ENCODE peak calls at places on chromosomes 6 and 20, in six cellular contexts. A, M, X, O, L and P are unnamed samples.

GRCh38 chr20:63054695-63055240 is 48.0 kb upstream of the BHLHE23 start:
- DNase-seq in A (no peak), M (peak; percentile 13), X (no peak), O (no peak), L (no peak), P (no peak)

GRCh38 chr6:163564536-163564935 is 150.0 kb downstream of the QKI start:
- DNase-seq in A (no peak), M (no peak), X (no peak), O (no peak), L (no peak), P (no peak)

GRCh38 chr20:4443016-4443415 is 278.7 kb upstream of the PRND start:
- DNase-seq in A (no peak), M (no peak), X (no peak), O (no peak), L (no peak), P (no peak)

GRCh38 chr20:57089701-57090144 is 176.7 kb downstream of the BMP7 start:
- DNase-seq in A (peak; percentile 77), M (no peak), X (peak; percentile 29), O (peak; percentile 50), L (no peak), P (peak; percentile 83)

GRCh38 chr20:25058051-25058796 is at the start of gene ACSS1:
- DNase-seq in A (peak; percentile 66), M (peak; percentile 61), X (peak; percentile 27), O (peak; percentile 21), L (no peak), P (peak; percentile 69)

GRCh38 chr6:25968769-25969168 is 6.2 kb downstream of the TRIM38 start:
- DNase-seq in A (no peak), M (no peak), X (peak; percentile 27), O (no peak), L (no peak), P (no peak)

GRCh38 chr20:46933150-46933549 is 38.5 kb downstream of the EYA2 start:
- DNase-seq in A (no peak), M (no peak), X (no peak), O (no peak), L (no peak), P (no peak)

GRCh38 chr6:46691052-46691451 is 3.4 kb downstream of the TDRD6 start:
- DNase-seq in A (no peak), M (no peak), X (no peak), O (no peak), L (no peak), P (no peak)

GRCh38 chr6:25359891-25360290 is 80.7 kb downstream of the CARMIL1 start:
- DNase-seq in A (no peak), M (no peak), X (no peak), O (no peak), L (no peak), P (no peak)

GRCh38 chr20:21512634-21513180 is 1.2 kb downstream of the NKX2-2 start:
- DNase-seq in A (no peak), M (no peak), X (no peak), O (no peak), L (no peak), P (no peak)

GRCh38 chr6:161618816-161619454 is 345.1 kb upstream of the AGPAT4 start:
- DNase-seq in A (no peak), M (no peak), X (peak; percentile 78), O (peak; percentile 84), L (no peak), P (no peak)

GRCh38 chr20:7650081-7650480 is 290.2 kb downstream of the HAO1 start:
- DNase-seq in A (no peak), M (no peak), X (no peak), O (no peak), L (no peak), P (no peak)

GRCh38 chr6:4872841-4873240 is 96.6 kb downstream of the CDYL start:
- DNase-seq in A (no peak), M (no peak), X (peak; percentile 52), O (no peak), L (no peak), P (no peak)

GRCh38 chr6:121612916-121613315 is 177.5 kb downstream of the GJA1 start:
- DNase-seq in A (no peak), M (no peak), X (no peak), O (no peak), L (no peak), P (no peak)

GRCh38 chr6:11393713-11394627 is 143.6 kb upstream of the TMEM170B start:
- DNase-seq in A (no peak), M (no peak), X (peak; percentile 83), O (peak; percentile 51), L (no peak), P (no peak)

GRCh38 chr6:39786636-39787035 is 5.5 kb upstream of the DAAM2 start:
- DNase-seq in A (no peak), M (no peak), X (no peak), O (no peak), L (no peak), P (no peak)

GRCh38 chr6:165791306-165791705 is 128.3 kb upstream of the PDE10A start:
- DNase-seq in A (no peak), M (no peak), X (no peak), O (no peak), L (no peak), P (no peak)

GRCh38 chr6:82906951-82907350 is 158.7 kb downstream of the UBE3D start:
- DNase-seq in A (no peak), M (no peak), X (peak; percentile 85), O (no peak), L (peak; percentile 45), P (no peak)

GRCh38 chr6:88953550-88954386 is 9.7 kb downstream of the RNGTT start:
- DNase-seq in A (no peak), M (no peak), X (no peak), O (no peak), L (no peak), P (no peak)

GRCh38 chr6:28393912-28394662 is 5.5 kb downstream of the ZSCAN12 start:
- DNase-seq in A (no peak), M (no peak), X (no peak), O (no peak), L (no peak), P (no peak)

GRCh38 chr6:40307712-40308111 is 279.5 kb downstream of the LRFN2 start:
- DNase-seq in A (no peak), M (no peak), X (no peak), O (no peak), L (no peak), P (no peak)

GRCh38 chr6:17714177-17714576 is 7.5 kb upstream of the NUP153 start:
- DNase-seq in A (no peak), M (no peak), X (peak; percentile 29), O (no peak), L (no peak), P (no peak)

GRCh38 chr6:21856844-21857243 is 263.3 kb downstream of the SOX4 start:
- DNase-seq in A (no peak), M (no peak), X (peak; percentile 63), O (peak; percentile 60), L (no peak), P (no peak)

GRCh38 chr20:57835462-57836455 is 125.9 kb upstream of the PMEPA1 start:
- DNase-seq in A (no peak), M (no peak), X (no peak), O (no peak), L (no peak), P (no peak)

GRCh38 chr20:57670288-57671071 is 39.3 kb downstream of the PMEPA1 start:
- DNase-seq in A (no peak), M (no peak), X (no peak), O (no peak), L (no peak), P (no peak)

GRCh38 chr6:82555801-82556200 is 192.2 kb downstream of the TPBG start:
- DNase-seq in A (no peak), M (no peak), X (peak; percentile 61), O (no peak), L (no peak), P (no peak)

GRCh38 chr6:131787955-131788712 is 19.7 kb upstream of the ENPP1 start:
- DNase-seq in A (no peak), M (no peak), X (peak; percentile 48), O (no peak), L (no peak), P (no peak)

GRCh38 chr6:103983000-103983399 is 876.7 kb downstream of the HACE1 start:
- DNase-seq in A (no peak), M (no peak), X (no peak), O (no peak), L (no peak), P (no peak)

GRCh38 chr6:11202513-11203305 is 29.8 kb downstream of the NEDD9 start:
- DNase-seq in A (no peak), M (no peak), X (no peak), O (no peak), L (no peak), P (no peak)

GRCh38 chr6:166341915-166342292 is 441 bp downstream of the SFT2D1 start:
- DNase-seq in A (peak; percentile 22), M (no peak), X (peak; percentile 23), O (no peak), L (no peak), P (no peak)

GRCh38 chr6:138824482-138825134 is 28.7 kb downstream of the ECT2L start:
- DNase-seq in A (peak; percentile 4), M (no peak), X (peak; percentile 20), O (peak; percentile 35), L (no peak), P (peak; percentile 14)

GRCh38 chr6:37709932-37710565 is 12.4 kb upstream of the MDGA1 start:
- DNase-seq in A (no peak), M (no peak), X (no peak), O (no peak), L (no peak), P (no peak)

GRCh38 chr6:168368063-168368835 is 48.7 kb upstream of the DACT2 start:
- DNase-seq in A (no peak), M (peak; percentile 5), X (no peak), O (no peak), L (no peak), P (no peak)

GRCh38 chr6:27178001-27178730 is 69.3 kb upstream of the PRSS16 start:
- DNase-seq in A (peak; percentile 32), M (peak; percentile 48), X (peak; percentile 95), O (peak; percentile 94), L (no peak), P (peak; percentile 37)

GRCh38 chr6:40972190-40972589 is 66.8 kb downstream of the UNC5CL start:
- DNase-seq in A (no peak), M (no peak), X (no peak), O (no peak), L (no peak), P (no peak)